ENCODE peak calls at places on chromosomes 1 and 21, in eight cellular contexts. V, X, Z, S, E, F, W and Q are unnamed samples.
A peak's percentile ranks its signal among the peaks of the same experiment; 100 is the strongest.

GRCh38 chr1:41013812-41014211 is 7.7 kb downstream of the SLFNL1 start:
- DNase-seq in V (no peak), X (no peak), Z (no peak), S (no peak), E (no peak), F (no peak), W (no peak), Q (no peak)

GRCh38 chr21:31781737-31782136 is 49.8 kb upstream of the SCAF4 start:
- DNase-seq in V (peak; percentile 30), X (no peak), Z (peak; percentile 43), S (no peak), E (peak; percentile 65), F (no peak), W (no peak), Q (peak; percentile 13)

GRCh38 chr1:66546045-66546810 is 12.3 kb downstream of the SGIP1 start:
- DNase-seq in V (no peak), X (no peak), Z (no peak), S (no peak), E (no peak), F (no peak), W (no peak), Q (no peak)

GRCh38 chr1:24702511-24703293 is 42.5 kb upstream of the CLIC4 start:
- DNase-seq in V (peak; percentile 96), X (no peak), Z (no peak), S (peak; percentile 39), E (no peak), F (no peak), W (no peak), Q (peak; percentile 77)

GRCh38 chr1:226601456-226601855 is 52.9 kb downstream of the STUM start:
- DNase-seq in V (no peak), X (no peak), Z (no peak), S (no peak), E (no peak), F (no peak), W (no peak), Q (no peak)

GRCh38 chr1:181075727-181076350 is 12.7 kb upstream of the IER5 start:
- DNase-seq in V (no peak), X (no peak), Z (no peak), S (no peak), E (no peak), F (no peak), W (no peak), Q (no peak)

GRCh38 chr1:30929944-30930525 is 21.5 kb upstream of the SDC3 start:
- DNase-seq in V (no peak), X (no peak), Z (no peak), S (no peak), E (no peak), F (no peak), W (no peak), Q (no peak)

GRCh38 chr1:85078903-85079302 is 30.6 kb upstream of the MCOLN3 start:
- DNase-seq in V (no peak), X (no peak), Z (peak; percentile 28), S (no peak), E (no peak), F (no peak), W (no peak), Q (no peak)

GRCh38 chr1:46983416-46983815 is 40.1 kb upstream of the CYP4X1 start:
- DNase-seq in V (no peak), X (no peak), Z (no peak), S (no peak), E (no peak), F (no peak), W (no peak), Q (no peak)

GRCh38 chr1:245488346-245489110 is 333.7 kb downstream of the KIF26B start:
- DNase-seq in V (no peak), X (no peak), Z (no peak), S (no peak), E (no peak), F (no peak), W (no peak), Q (no peak)

GRCh38 chr21:39189857-39190604 is 6.8 kb upstream of the PSMG1 start:
- DNase-seq in V (peak; percentile 68), X (no peak), Z (peak; percentile 21), S (no peak), E (no peak), F (no peak), W (no peak), Q (no peak)

GRCh38 chr1:94039514-94039870 is 81.5 kb downstream of the ABCA4 start:
- DNase-seq in V (peak; percentile 59), X (peak; percentile 67), Z (no peak), S (peak; percentile 63), E (peak; percentile 82), F (no peak), W (peak; percentile 56), Q (no peak)

GRCh38 chr1:244496186-244496585 is 35.1 kb downstream of the CATSPERE start:
- DNase-seq in V (no peak), X (no peak), Z (no peak), S (peak; percentile 35), E (no peak), F (no peak), W (no peak), Q (no peak)

GRCh38 chr21:42238185-42238934 is 19.4 kb downstream of the ABCG1 start:
- DNase-seq in V (no peak), X (no peak), Z (no peak), S (no peak), E (peak; percentile 74), F (no peak), W (no peak), Q (no peak)

DNA sequence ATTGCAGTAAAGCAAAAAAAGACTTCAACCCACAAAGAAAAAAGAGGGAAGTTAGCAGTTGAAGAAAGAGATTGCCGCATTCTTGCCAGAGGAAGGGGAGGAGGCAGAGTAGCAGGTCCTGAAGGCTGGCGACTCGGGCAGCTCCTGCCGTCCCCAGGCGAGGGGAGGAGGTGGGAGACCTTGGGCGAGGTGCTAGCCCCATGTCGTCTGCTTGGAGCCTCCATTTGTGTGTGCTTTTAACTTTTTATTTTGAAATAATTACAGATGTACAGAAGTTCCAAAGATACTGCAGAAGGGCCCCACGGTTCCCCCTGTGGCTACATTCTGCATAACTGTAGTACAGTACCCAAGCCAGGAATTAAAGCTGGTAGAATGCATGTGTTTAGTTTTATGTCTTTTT is 6.8 kb downstream of the TRPM2 start:
- DNase-seq in V (no peak), X (no peak), Z (no peak), S (no peak), E (no peak), F (no peak), W (no peak), Q (no peak)
- TF ChIP-seq CTCF in V (no peak), X (no peak), Z (no peak), S (no peak), E (no peak), F (no peak), W (no peak), Q (no peak)

GRCh38 chr1:3027611-3028371 is 6.5 kb downstream of the ACTRT2 start:
- DNase-seq in V (no peak), X (no peak), Z (no peak), S (no peak), E (no peak), F (no peak), W (no peak), Q (no peak)
- H3K4me3 ChIP-seq in V (no peak overlapping the region), X (no peak overlapping the region), Z (no peak overlapping the region), S (no peak overlapping the region), E (no peak overlapping the region), F (no peak overlapping the region), W (no peak overlapping the region), Q (no peak overlapping the region)

DNA sequence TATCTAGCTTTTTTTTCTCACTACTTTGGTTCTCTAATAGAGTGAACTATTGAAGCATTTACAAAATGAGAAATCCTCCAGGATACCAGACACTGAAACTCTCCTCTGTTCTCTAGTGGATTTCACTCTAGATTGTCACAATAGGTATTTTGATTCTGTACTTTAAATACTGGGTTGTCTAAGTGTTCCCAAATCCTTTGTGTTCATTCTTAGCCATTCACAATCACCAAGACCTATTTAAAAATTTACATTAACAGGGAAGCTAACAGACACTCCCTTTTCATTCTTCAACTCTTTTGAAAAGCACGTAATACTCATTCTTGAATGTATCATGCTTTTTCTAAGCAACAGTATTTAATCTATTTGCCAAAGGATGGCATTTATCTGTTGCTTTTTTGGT is 2.7 kb upstream of the TSEN15 start:
- DNase-seq in V (no peak), X (no peak), Z (no peak), S (no peak), E (no peak), F (no peak), W (no peak), Q (no peak)
- TF ChIP-seq CTCF in V (no peak), X (no peak), Z (no peak), S (no peak), E (no peak), F (no peak), W (no peak), Q (no peak)

GRCh38 chr21:15063081-15063820 is 1.5 kb downstream of the NRIP1 start:
- DNase-seq in V (peak; percentile 50), X (no peak), Z (no peak), S (peak; percentile 3), E (no peak), F (no peak), W (no peak), Q (no peak)

GRCh38 chr21:15060776-15061175 is 4.0 kb downstream of the NRIP1 start:
- DNase-seq in V (peak; percentile 66), X (no peak), Z (peak; percentile 18), S (no peak), E (no peak), F (no peak), W (no peak), Q (no peak)

GRCh38 chr21:15062566-15062965 is 2.2 kb downstream of the NRIP1 start:
- DNase-seq in V (peak; percentile 15), X (no peak), Z (no peak), S (no peak), E (no peak), F (no peak), W (no peak), Q (no peak)

GRCh38 chr21:15061284-15061683 is 3.5 kb downstream of the NRIP1 start:
- DNase-seq in V (no peak), X (no peak), Z (no peak), S (no peak), E (no peak), F (no peak), W (no peak), Q (no peak)

GRCh38 chr21:15061747-15062146 is 3.1 kb downstream of the NRIP1 start:
- DNase-seq in V (no peak), X (no peak), Z (no peak), S (no peak), E (no peak), F (no peak), W (no peak), Q (no peak)
- H3K4me3 ChIP-seq in V (peak overlapping the region; percentile 14), X (peak overlapping the region; percentile 99), Z (no peak overlapping the region), S (peak overlapping the region; percentile 86), E (no peak overlapping the region), F (peak overlapping the region; percentile 91), W (no peak overlapping the region), Q (peak overlapping the region; percentile 78)

DNA sequence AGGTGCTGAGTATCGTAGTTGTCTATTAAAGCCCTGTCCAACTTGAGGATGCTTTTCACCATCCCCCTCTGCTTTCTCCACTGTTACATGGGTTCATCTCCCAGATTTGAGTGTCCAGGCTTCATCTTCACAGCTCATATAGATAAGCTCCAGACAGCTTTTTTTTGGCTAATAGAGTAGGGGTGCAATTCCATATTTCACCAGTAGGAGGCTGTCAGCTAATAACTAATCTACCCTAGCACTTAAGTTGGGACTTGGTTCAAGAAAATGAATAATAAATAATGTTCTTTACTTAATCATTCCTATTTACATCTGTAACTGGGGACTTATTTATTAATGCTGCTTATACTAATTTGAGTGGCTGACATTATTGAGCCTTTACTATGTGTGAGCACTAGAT is 124.5 kb downstream of the IGSF21 start:
- DNase-seq in V (no peak), X (no peak), Z (no peak), S (no peak), E (no peak), F (no peak), W (no peak), Q (no peak)
- TF ChIP-seq CTCF in V (peak; percentile 22), X (no peak), Z (peak; percentile 12), S (peak; percentile 52), E (peak; percentile 23), F (peak; percentile 36), W (no peak), Q (peak; percentile 28)